ENCODE peak calls at places on chromosomes 11 and 22, in ten cellular contexts. T, B, L, U, D, M, O, Y, H and I are unnamed samples.
A peak's percentile ranks its signal among the peaks of the same experiment; 100 is the strongest.

GRCh38 chr22:47174671-47175111 is 412.2 kb downstream of the TBC1D22A start:
- DNase-seq in T (no peak), B (no peak), L (no peak), U (no peak), D (no peak), M (no peak), O (no peak), Y (no peak), H (no peak), I (no peak)

GRCh38 chr22:41324818-41325528 is 23.6 kb downstream of the ZC3H7B start:
- DNase-seq in T (no peak), B (no peak), L (no peak), U (no peak), D (no peak), M (no peak), O (no peak), Y (no peak), H (no peak), I (no peak)

GRCh38 chr11:129143335-129143734 is 48.8 kb downstream of the ARHGAP32 start:
- DNase-seq in T (peak; percentile 98), B (peak; percentile 67), L (no peak), U (peak; percentile 96), D (peak; percentile 98), M (no peak), O (peak; percentile 93), Y (peak; percentile 88), H (no peak), I (peak; percentile 97)

GRCh38 chr11:94623120-94623735 is 56.1 kb downstream of the PIWIL4 start:
- DNase-seq in T (no peak), B (no peak), L (no peak), U (peak; percentile 61), D (peak; percentile 83), M (peak; percentile 5), O (peak; percentile 78), Y (peak; percentile 87), H (peak; percentile 71), I (peak; percentile 88)

GRCh38 chr22:39900306-39901227 is at the start of gene GRAP2:
- DNase-seq in T (no peak), B (no peak), L (peak; percentile 44), U (no peak), D (no peak), M (no peak), O (no peak), Y (no peak), H (no peak), I (no peak)

GRCh38 chr22:35630387-35630793 is 13.3 kb upstream of the MB start:
- DNase-seq in T (no peak), B (no peak), L (no peak), U (no peak), D (peak; percentile 45), M (no peak), O (peak; percentile 65), Y (no peak), H (no peak), I (peak; percentile 38)

GRCh38 chr22:37221424-37222336 is 9.4 kb upstream of the SSTR3 start:
- DNase-seq in T (no peak), B (no peak), L (no peak), U (no peak), D (no peak), M (no peak), O (no peak), Y (no peak), H (no peak), I (no peak)

GRCh38 chr22:38435010-38435409 is 20.0 kb downstream of the KCNJ4 start:
- DNase-seq in T (no peak), B (no peak), L (no peak), U (no peak), D (no peak), M (no peak), O (no peak), Y (no peak), H (no peak), I (no peak)

GRCh38 chr11:126384449-126385070 is 29.1 kb downstream of the ST3GAL4 start:
- DNase-seq in T (no peak), B (no peak), L (no peak), U (no peak), D (no peak), M (no peak), O (no peak), Y (no peak), H (no peak), I (no peak)